ENCODE peak calls at places on chromosomes 13 and 19, in eight cellular contexts. E is GM23338; A is natural killer cell; F is effector memory CD8-positive, alpha-beta T cell; V is upper lobe of right lung; Q is A549; H is T-helper 17 cell; D is activated CD4-positive, alpha-beta T cell treated with anti-CD3 and anti-CD28 coated beads for 36 hours. U is an unnamed sample.

GRCh38 chr19:27793128-27793643 is 1419.8 kb downstream of the UQCRFS1 start:
- ATAC-seq in E (peak; percentile 85), A (peak; percentile 45), F (peak; percentile 54), V (peak; percentile 92), Q (peak; percentile 96), H (peak; percentile 66), D (peak; percentile 83), U (peak; percentile 93)

GRCh38 chr13:35994131-35994966 is 136.8 kb downstream of the DCLK1 start:
- ATAC-seq in E (no peak), A (no peak), F (no peak), V (no peak), Q (no peak), H (no peak), D (no peak), U (no peak)

GRCh38 chr13:100673831-100674362 is 698 bp downstream of the TMTC4 start:
- ATAC-seq in E (peak; percentile 2), A (no peak), F (peak; percentile 24), V (peak; percentile 30), Q (peak; percentile 42), H (peak; percentile 8), D (peak; percentile 28), U (peak; percentile 2)

GRCh38 chr13:49810464-49810824 is 18.0 kb upstream of the KPNA3 start:
- ATAC-seq in E (no peak), A (no peak), F (no peak), V (peak; percentile 21), Q (no peak), H (no peak), D (no peak), U (no peak)

GRCh38 chr19:5697890-5698634 is 8.0 kb downstream of the RPL36 start:
- ATAC-seq in E (no peak), A (no peak), F (no peak), V (no peak), Q (peak; percentile 7), H (no peak), D (no peak), U (peak; percentile 3)

GRCh38 chr19:56837492-56837891 is 3.0 kb downstream of the PEG3 start:
- ATAC-seq in E (no peak), A (no peak), F (no peak), V (peak; percentile 15), Q (no peak), H (no peak), D (no peak), U (no peak)

GRCh38 chr19:45186509-45187334 is 8.1 kb downstream of the BLOC1S3 start:
- ATAC-seq in E (no peak), A (no peak), F (no peak), V (no peak), Q (peak; percentile 73), H (no peak), D (no peak), U (no peak)

GRCh38 chr19:6677924-6678689 is 8.1 kb upstream of the TNFSF14 start:
- ATAC-seq in E (peak; percentile 62), A (no peak), F (no peak), V (peak; percentile 67), Q (peak; percentile 55), H (no peak), D (no peak), U (no peak)

GRCh38 chr19:28358604-28359003 is 854.3 kb downstream of the UQCRFS1 start:
- ATAC-seq in E (peak; percentile 68), A (no peak), F (no peak), V (no peak), Q (no peak), H (no peak), D (no peak), U (no peak)

GRCh38 chr13:31192306-31192705 is 7.5 kb upstream of the B3GLCT start:
- ATAC-seq in E (no peak), A (no peak), F (no peak), V (no peak), Q (no peak), H (no peak), D (no peak), U (no peak)

GRCh38 chr19:45279587-45280192 is 28.6 kb downstream of the MARK4 start:
- ATAC-seq in E (no peak), A (no peak), F (no peak), V (no peak), Q (no peak), H (no peak), D (no peak), U (no peak)

GRCh38 chr13:109671919-109672318 is 114.5 kb downstream of the IRS2 start:
- ATAC-seq in E (no peak), A (no peak), F (no peak), V (no peak), Q (no peak), H (no peak), D (no peak), U (no peak)

GRCh38 chr19:17075035-17075859 is at the start of the genes HAUS8 and MYO9B:
- ATAC-seq in E (peak; percentile 85), A (peak; percentile 98), F (peak; percentile 85), V (peak; percentile 97), Q (peak; percentile 88), H (peak; percentile 94), D (peak; percentile 82), U (peak; percentile 94)

GRCh38 chr13:95246292-95247082 is 54.8 kb downstream of the ABCC4 start:
- ATAC-seq in E (no peak), A (no peak), F (no peak), V (peak; percentile 73), Q (no peak), H (no peak), D (no peak), U (no peak)

GRCh38 chr13:31885994-31886393 is 145.6 kb upstream of the FRY start:
- ATAC-seq in E (peak; percentile 70), A (no peak), F (no peak), V (peak; percentile 73), Q (no peak), H (no peak), D (no peak), U (no peak)

GRCh38 chr19:53980553-53981407 is 10.7 kb upstream of the CACNG6 start:
- ATAC-seq in E (peak; percentile 27), A (no peak), F (no peak), V (no peak), Q (peak; percentile 65), H (peak; percentile 19), D (peak; percentile 5), U (no peak)

GRCh38 chr19:18014197-18014596 is 6.2 kb downstream of the ARRDC2 start:
- ATAC-seq in E (no peak), A (peak; percentile 51), F (peak; percentile 87), V (no peak), Q (no peak), H (peak; percentile 83), D (peak; percentile 71), U (no peak)

GRCh38 chr19:19106061-19106551 is 32.2 kb downstream of the TMEM161A start:
- ATAC-seq in E (peak; percentile 30), A (no peak), F (no peak), V (no peak), Q (no peak), H (no peak), D (no peak), U (no peak)

GRCh38 chr13:100461309-100462035 is 127.1 kb downstream of the GGACT start:
- ATAC-seq in E (peak; percentile 91), A (no peak), F (no peak), V (no peak), Q (no peak), H (no peak), D (no peak), U (no peak)

GRCh38 chr19:35644987-35645679 is 3.0 kb upstream of the COX6B1 start:
- ATAC-seq in E (peak; percentile 19), A (no peak), F (no peak), V (peak; percentile 27), Q (peak; percentile 35), H (no peak), D (peak; percentile 16), U (no peak)

GRCh38 chr19:23784274-23784673 is 25.6 kb upstream of the ZNF681 start:
- ATAC-seq in E (no peak), A (no peak), F (no peak), V (no peak), Q (no peak), H (no peak), D (peak; percentile 42), U (no peak)

GRCh38 chr13:18965347-18965855 is 216.2 kb downstream of the TUBA3C start:
- ATAC-seq in E (no peak), A (no peak), F (no peak), V (no peak), Q (no peak), H (no peak), D (no peak), U (no peak)

GRCh38 chr13:63190742-63191141 is 1775.1 kb upstream of the PCDH20 start:
- ATAC-seq in E (no peak), A (no peak), F (no peak), V (no peak), Q (peak; percentile 68), H (no peak), D (no peak), U (no peak)

GRCh38 chr13:108409735-108410134 is 140.2 kb downstream of the TNFSF13B start:
- ATAC-seq in E (no peak), A (no peak), F (no peak), V (no peak), Q (no peak), H (peak; percentile 55), D (no peak), U (no peak)

GRCh38 chr13:111575719-111576118 is 255.3 kb downstream of the TEX29 start:
- ATAC-seq in E (no peak), A (no peak), F (no peak), V (no peak), Q (no peak), H (no peak), D (no peak), U (no peak)

GRCh38 chr13:79910869-79911540 is 429.9 kb downstream of the SPRY2 start:
- ATAC-seq in E (no peak), A (no peak), F (no peak), V (no peak), Q (no peak), H (no peak), D (no peak), U (no peak)

GRCh38 chr19:13887039-13887438 is 10.1 kb downstream of the NANOS3 start:
- ATAC-seq in E (no peak), A (peak; percentile 94), F (peak; percentile 93), V (no peak), Q (no peak), H (peak; percentile 64), D (peak; percentile 68), U (no peak)

GRCh38 chr19:4115818-4116385 is 8.0 kb downstream of the MAP2K2 start:
- ATAC-seq in E (no peak), A (no peak), F (no peak), V (no peak), Q (no peak), H (no peak), D (peak; percentile 27), U (peak; percentile 69)

GRCh38 chr19:39568604-39569003 is 28.6 kb upstream of the EID2 start:
- ATAC-seq in E (no peak), A (no peak), F (no peak), V (no peak), Q (peak; percentile 43), H (no peak), D (no peak), U (no peak)

GRCh38 chr19:54325194-54325621 is 12.2 kb upstream of the LILRA5 start:
- ATAC-seq in E (peak; percentile 83), A (peak; percentile 80), F (peak; percentile 73), V (peak; percentile 90), Q (peak; percentile 81), H (peak; percentile 72), D (peak; percentile 72), U (peak; percentile 34)

GRCh38 chr13:93270769-93271753 is 44.5 kb downstream of the GPC6 start:
- ATAC-seq in E (no peak), A (no peak), F (no peak), V (peak; percentile 57), Q (peak; percentile 73), H (no peak), D (no peak), U (no peak)

GRCh38 chr19:44883962-44884361 is 7.1 kb upstream of the TOMM40 start:
- ATAC-seq in E (no peak), A (no peak), F (no peak), V (no peak), Q (no peak), H (no peak), D (no peak), U (no peak)

GRCh38 chr13:34076319-34076718 is 258.4 kb downstream of the RFC3 start:
- ATAC-seq in E (no peak), A (no peak), F (no peak), V (no peak), Q (no peak), H (no peak), D (no peak), U (no peak)

GRCh38 chr19:50870417-50871089 is 2.7 kb upstream of the KLK2 start:
- ATAC-seq in E (peak; percentile 26), A (no peak), F (no peak), V (peak; percentile 25), Q (peak; percentile 88), H (no peak), D (no peak), U (no peak)

U was measured in stimulated activated memory B cell treated with anti-CD40 and anti-IgM and Interleukin-4, amounts not matched to agents 10 μg/mL and 1 μg/mL and 100 μg/mL, for 72 hours.